ENCODE peak calls at places on chromosome 21, in eight cellular contexts. L, H, X, R, W, O, C and V are unnamed samples.

GRCh38 chr21:38993561-38993960 is 187.8 kb downstream of the ETS2 start:
- DNase-seq in L (peak), H (no peak), X (no peak), R (peak), W (peak), O (peak), C (no peak), V (no peak)

GRCh38 chr21:43023175-43023574 is 48.8 kb downstream of the PKNOX1 start:
- DNase-seq in L (no peak), H (no peak), X (no peak), R (no peak), W (peak), O (no peak), C (no peak), V (no peak)

GRCh38 chr21:30206551-30207251 is 9.2 kb downstream of the CLDN8 start:
- DNase-seq in L (no peak), H (no peak), X (no peak), R (no peak), W (no peak), O (no peak), C (no peak), V (no peak)

GRCh38 chr21:18000961-18001522 is 181.9 kb upstream of the C21orf91 start:
- DNase-seq in L (no peak), H (no peak), X (no peak), R (no peak), W (no peak), O (no peak), C (no peak), V (no peak)

GRCh38 chr21:34745557-34746255 is 76.9 kb downstream of the CLIC6 start:
- DNase-seq in L (peak), H (peak), X (peak), R (peak), W (peak), O (peak), C (peak), V (peak)

GRCh38 chr21:41506526-41507520 is 1.1 kb downstream of the TMPRSS2 start:
- DNase-seq in L (no peak), H (peak), X (no peak), R (no peak), W (no peak), O (no peak), C (no peak), V (peak)

GRCh38 chr21:45102391-45102932 is 28.1 kb downstream of the ADARB1 start:
- DNase-seq in L (peak), H (no peak), X (peak), R (no peak), W (peak), O (peak), C (no peak), V (no peak)

GRCh38 chr21:44999972-45000636 is 60.3 kb downstream of the SLX9 start:
- DNase-seq in L (no peak), H (no peak), X (no peak), R (no peak), W (no peak), O (no peak), C (no peak), V (no peak)

GRCh38 chr21:34335316-34335715 is 28.5 kb upstream of the KCNE2 start:
- DNase-seq in L (no peak), H (no peak), X (no peak), R (no peak), W (peak), O (no peak), C (no peak), V (no peak)

GRCh38 chr21:36254106-36254941 is 65.7 kb upstream of the MORC3 start:
- DNase-seq in L (no peak), H (no peak), X (no peak), R (no peak), W (no peak), O (no peak), C (no peak), V (no peak)

GRCh38 chr21:16162953-16163352 is 433.2 kb downstream of the USP25 start:
- DNase-seq in L (no peak), H (no peak), X (no peak), R (no peak), W (no peak), O (no peak), C (no peak), V (no peak)

GRCh38 chr21:28832013-28832714 is 160.5 kb downstream of the LTN1 start:
- DNase-seq in L (peak), H (no peak), X (no peak), R (no peak), W (peak), O (no peak), C (no peak), V (peak)

GRCh38 chr21:42636535-42636914 is 16.9 kb upstream of the PDE9A start:
- DNase-seq in L (peak), H (no peak), X (no peak), R (no peak), W (peak), O (peak), C (no peak), V (no peak)